ENCODE peak calls at places on chromosomes 12 and 14, in nine cellular contexts. D is HL-60, L is transverse colon, G is pancreas, N is left ventricle myocardium inferior, Z is tibial nerve, P is upper lobe of right lung, Q is BJ, A is HCT116. X is an unnamed sample. For H3K27me3, the result is how much of the 10 kb centered on the place peaks cover.

GRCh38 chr14:21093769-21094681 is 4.4 kb downstream of the ZNF219 start:
- DNase-seq in D (no peak), L (no peak), G (no peak), N (no peak), Z (no peak), P (no peak), Q (no peak), A (no peak), X (no peak)

GRCh38 chr12:52207895-52208294 is 16.1 kb upstream of the KRT80 start:
- DNase-seq in D (no peak), L (no peak), G (peak), N (peak), Z (peak), P (peak), Q (no peak), A (no peak), X (no peak)

GRCh38 chr14:74552623-74553022 is 59.1 kb downstream of the ISCA2 start:
- DNase-seq in D (no peak), L (peak), G (no peak), N (peak), Z (no peak), P (peak), Q (no peak), A (no peak), X (no peak)

GRCh38 chr14:22469541-22470303 is 119.3 kb downstream of the DAD1 start:
- DNase-seq in D (no peak), L (no peak), G (no peak), N (no peak), Z (no peak), P (no peak), Q (no peak), A (no peak), X (no peak)

GRCh38 chr12:12010277-12011031 is 60.3 kb upstream of the BCL2L14 start:
- DNase-seq in D (peak), L (peak), G (no peak), N (peak), Z (peak), P (peak), Q (no peak), A (no peak), X (peak)

GRCh38 chr12:115337693-115338543 is 653.9 kb upstream of the TBX3 start:
- DNase-seq in D (no peak), L (peak), G (no peak), N (peak), Z (peak), P (no peak), Q (peak), A (peak), X (peak)

GRCh38 chr12:561116-561705 is 101.5 kb downstream of the B4GALNT3 start:
- DNase-seq in D (no peak), L (no peak), G (no peak), N (no peak), Z (no peak), P (no peak), Q (no peak), A (no peak), X (no peak)

GRCh38 chr12:52952082-52952801 is 3.3 kb downstream of the KRT18 start:
- DNase-seq in D (no peak), L (peak), G (peak), N (no peak), Z (no peak), P (peak), Q (no peak), A (no peak), X (no peak)

GRCh38 chr12:53070901-53071492 is 8.2 kb downstream of the SPRYD3 start:
- DNase-seq in D (no peak), L (no peak), G (no peak), N (no peak), Z (no peak), P (peak), Q (no peak), A (no peak), X (no peak)

GRCh38 chr12:80792861-80793260 is 76.1 kb downstream of the MYF5 start:
- DNase-seq in D (peak), L (no peak), G (no peak), N (no peak), Z (no peak), P (no peak), Q (no peak), A (no peak), X (no peak)

GRCh38 chr12:6684609-6685008 is 4.6 kb downstream of the ZNF384 start:
- DNase-seq in D (peak), L (no peak), G (no peak), N (no peak), Z (peak), P (no peak), Q (no peak), A (peak), X (no peak)

GRCh38 chr12:7327913-7328312 is 24.0 kb downstream of the ACSM4 start:
- DNase-seq in D (no peak), L (no peak), G (no peak), N (no peak), Z (no peak), P (no peak), Q (no peak), A (no peak), X (no peak)

GRCh38 chr12:44459569-44459968 is 416.5 kb downstream of the NELL2 start:
- DNase-seq in D (no peak), L (no peak), G (no peak), N (no peak), Z (no peak), P (no peak), Q (no peak), A (no peak), X (no peak)

GRCh38 chr12:80761818-80762217 is 45.1 kb downstream of the MYF5 start:
- DNase-seq in D (no peak), L (no peak), G (no peak), N (no peak), Z (no peak), P (no peak), Q (no peak), A (no peak), X (no peak)

GRCh38 chr12:89461649-89462612 is 62.7 kb downstream of the GALNT4 start:
- DNase-seq in D (no peak), L (no peak), G (no peak), N (no peak), Z (no peak), P (no peak), Q (no peak), A (peak), X (peak)

GRCh38 chr14:90624732-90625444 is 191.3 kb downstream of the TTC7B start:
- DNase-seq in D (no peak), L (no peak), G (no peak), N (no peak), Z (no peak), P (no peak), Q (no peak), A (no peak), X (no peak)

GRCh38 chr14:24982472-24983155 is 67.3 kb downstream of the STXBP6 start:
- DNase-seq in D (no peak), L (no peak), G (no peak), N (no peak), Z (no peak), P (no peak), Q (no peak), A (no peak), X (no peak)

GRCh38 chr12:24993756-24994155 is 44.9 kb upstream of the BCAT1 start:
- DNase-seq in D (no peak), L (no peak), G (no peak), N (no peak), Z (no peak), P (no peak), Q (no peak), A (no peak), X (no peak)

GRCh38 chr14:77186911-77187648 is 5.5 kb downstream of the TMEM63C start:
- DNase-seq in D (no peak), L (peak), G (peak), N (no peak), Z (no peak), P (no peak), Q (no peak), A (peak), X (peak)

GRCh38 chr12:25884024-25884919 is 74.2 kb upstream of the RASSF8 start:
- DNase-seq in D (no peak), L (no peak), G (no peak), N (no peak), Z (no peak), P (no peak), Q (no peak), A (no peak), X (no peak)

GRCh38 chr14:89252887-89253532 is 164.0 kb downstream of the FOXN3 start:
- DNase-seq in D (no peak), L (no peak), G (no peak), N (no peak), Z (no peak), P (no peak), Q (no peak), A (no peak), X (no peak)

GRCh38 chr12:89893972-89894706 is 185.5 kb upstream of the ATP2B1 start:
- DNase-seq in D (peak), L (no peak), G (no peak), N (no peak), Z (no peak), P (no peak), Q (peak), A (no peak), X (no peak)

GRCh38 chr12:123388218-123388947 is 4.5 kb downstream of the KMT5A start:
- DNase-seq in D (no peak), L (peak), G (peak), N (peak), Z (peak), P (peak), Q (no peak), A (no peak), X (no peak)

GRCh38 chr12:64665506-64665905 is 55.2 kb downstream of the RASSF3 start:
- DNase-seq in D (no peak), L (peak), G (peak), N (no peak), Z (no peak), P (no peak), Q (no peak), A (no peak), X (no peak)

GRCh38 chr12:122894173-122895121 is 1.5 kb downstream of the VPS37B start:
- DNase-seq in D (no peak), L (peak), G (no peak), N (no peak), Z (no peak), P (peak), Q (no peak), A (no peak), X (no peak)

GRCh38 chr12:15534870-15535269 is 212.6 kb downstream of the PTPRO start:
- DNase-seq in D (peak), L (no peak), G (no peak), N (no peak), Z (peak), P (no peak), Q (no peak), A (no peak), X (no peak)

GRCh38 chr14:43503508-43503907 is 1003.6 kb downstream of the FSCB start:
- DNase-seq in D (no peak), L (no peak), G (no peak), N (no peak), Z (no peak), P (no peak), Q (no peak), A (no peak), X (no peak)

GRCh38 chr12:14741153-14741552 is 44.8 kb upstream of the GUCY2C start:
- DNase-seq in D (no peak), L (no peak), G (no peak), N (no peak), Z (no peak), P (no peak), Q (no peak), A (no peak), X (no peak)

GRCh38 chr12:125228519-125229260 is 163.5 kb downstream of the AACS start:
- DNase-seq in D (no peak), L (no peak), G (no peak), N (no peak), Z (no peak), P (no peak), Q (no peak), A (no peak), X (no peak)

GRCh38 chr14:77064535-77065178 is 33.4 kb upstream of the CIPC start:
- DNase-seq in D (no peak), L (no peak), G (no peak), N (no peak), Z (no peak), P (no peak), Q (no peak), A (no peak), X (no peak)

GRCh38 chr12:39103552-39104165 is 198.3 kb upstream of the CPNE8 start:
- DNase-seq in D (peak), L (no peak), G (no peak), N (no peak), Z (peak), P (no peak), Q (no peak), A (peak), X (peak)

GRCh38 chr14:69034612-69035262 is 55.6 kb upstream of the ACTN1 start:
- DNase-seq in D (no peak), L (no peak), G (no peak), N (no peak), Z (no peak), P (no peak), Q (no peak), A (no peak), X (no peak)
- TF ChIP-seq CTCF in D (no peak), L (no peak), G (no peak), N (no peak), Z (no peak), P (no peak), Q (no peak), A (no peak), X (no peak)

DNA sequence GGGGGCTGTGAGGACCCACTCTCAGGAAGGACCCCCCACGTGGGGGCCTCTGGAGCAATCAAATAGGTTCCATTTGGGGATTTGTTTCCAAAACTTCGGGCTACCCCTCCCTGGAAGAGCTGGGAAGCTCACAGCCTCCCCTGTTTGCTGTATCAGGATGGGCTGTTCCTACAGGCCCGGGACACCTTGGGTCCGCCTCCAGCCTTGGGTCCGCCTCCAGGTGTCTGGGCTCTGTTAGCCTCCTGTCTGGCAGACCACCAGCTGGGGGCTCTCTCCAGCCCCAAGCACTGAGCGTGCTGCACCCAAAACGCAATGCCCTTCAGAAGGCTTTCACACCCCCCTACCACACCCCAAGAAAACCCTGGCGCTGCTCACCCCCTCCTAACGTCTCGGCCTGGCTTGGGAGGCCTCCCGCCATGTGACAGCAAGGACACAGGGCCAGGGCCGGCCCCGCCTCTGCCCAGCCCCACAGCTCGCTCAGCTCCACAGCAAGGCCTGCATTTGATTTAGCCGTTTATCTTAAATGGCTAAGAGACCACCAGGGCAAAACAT is 40.1 kb downstream of the BCL11B start:
- DNase-seq in D (no peak), L (no peak), G (no peak), N (no peak), Z (no peak), P (no peak), Q (no peak), A (peak), X (no peak)
- H3K4me3 ChIP-seq in D (no peak), L (no peak), G (no peak), N (no peak), Z (no peak), P (no peak), Q (no peak), A (no peak), X (no peak)

GRCh38 chr14:72318648-72319047 is 386.4 kb downstream of the RGS6 start:
- DNase-seq in D (no peak), L (no peak), G (no peak), N (no peak), Z (no peak), P (no peak), Q (no peak), A (no peak), X (no peak)
- H3K27me3 ChIP-seq in D (under half), L (under half), G (under half), N (under half), Z (under half), P (under half), Q (under half), A (under half), X (under half)

GRCh38 chr14:54565236-54566151 is 1.4 kb upstream of the SAMD4A start:
- DNase-seq in D (no peak), L (peak), G (peak), N (peak), Z (peak), P (peak), Q (peak), A (peak), X (no peak)
- TF ChIP-seq CTCF in D (no peak), L (peak), G (no peak), N (peak), Z (peak), P (peak), Q (no peak), A (no peak), X (peak)

GRCh38 chr14:36671149-36671548 is 9.5 kb downstream of the PAX9 start:
- DNase-seq in D (no peak), L (no peak), G (no peak), N (no peak), Z (no peak), P (no peak), Q (no peak), A (no peak), X (no peak)

GRCh38 chr14:36676236-36676635 is 14.6 kb downstream of the PAX9 start:
- DNase-seq in D (no peak), L (no peak), G (no peak), N (no peak), Z (no peak), P (no peak), Q (no peak), A (no peak), X (no peak)

GRCh38 chr14:36667679-36668078 is 6.0 kb downstream of the PAX9 start:
- DNase-seq in D (no peak), L (no peak), G (no peak), N (no peak), Z (no peak), P (no peak), Q (no peak), A (no peak), X (no peak)

GRCh38 chr14:36675581-36675980 is 13.9 kb downstream of the PAX9 start:
- DNase-seq in D (no peak), L (no peak), G (no peak), N (no peak), Z (no peak), P (no peak), Q (no peak), A (no peak), X (no peak)

DNA sequence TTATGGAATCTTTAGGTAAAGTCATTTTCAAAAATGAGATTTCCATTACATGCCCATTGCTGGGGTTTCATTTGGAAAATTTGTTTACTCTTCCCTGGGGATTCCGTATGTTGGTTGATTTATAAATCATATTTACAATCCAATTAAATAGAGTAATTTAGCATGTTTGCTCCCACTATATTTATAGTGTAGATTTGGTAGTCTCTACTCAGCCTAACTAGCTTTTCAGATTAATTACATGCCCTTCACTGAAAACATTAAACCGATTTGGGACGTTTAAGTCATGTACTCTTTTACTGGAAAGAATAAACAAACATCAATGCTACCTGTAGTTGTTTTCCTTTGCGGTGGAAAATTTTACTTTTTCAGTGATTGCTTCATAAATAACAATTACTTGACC is 10.4 kb downstream of the PAX9 start:
- DNase-seq in D (no peak), L (no peak), G (no peak), N (no peak), Z (no peak), P (no peak), Q (no peak), A (no peak), X (no peak)
- H3K4me3 ChIP-seq in D (no peak), L (no peak), G (no peak), N (no peak), Z (no peak), P (no peak), Q (no peak), A (no peak), X (no peak)

DNA sequence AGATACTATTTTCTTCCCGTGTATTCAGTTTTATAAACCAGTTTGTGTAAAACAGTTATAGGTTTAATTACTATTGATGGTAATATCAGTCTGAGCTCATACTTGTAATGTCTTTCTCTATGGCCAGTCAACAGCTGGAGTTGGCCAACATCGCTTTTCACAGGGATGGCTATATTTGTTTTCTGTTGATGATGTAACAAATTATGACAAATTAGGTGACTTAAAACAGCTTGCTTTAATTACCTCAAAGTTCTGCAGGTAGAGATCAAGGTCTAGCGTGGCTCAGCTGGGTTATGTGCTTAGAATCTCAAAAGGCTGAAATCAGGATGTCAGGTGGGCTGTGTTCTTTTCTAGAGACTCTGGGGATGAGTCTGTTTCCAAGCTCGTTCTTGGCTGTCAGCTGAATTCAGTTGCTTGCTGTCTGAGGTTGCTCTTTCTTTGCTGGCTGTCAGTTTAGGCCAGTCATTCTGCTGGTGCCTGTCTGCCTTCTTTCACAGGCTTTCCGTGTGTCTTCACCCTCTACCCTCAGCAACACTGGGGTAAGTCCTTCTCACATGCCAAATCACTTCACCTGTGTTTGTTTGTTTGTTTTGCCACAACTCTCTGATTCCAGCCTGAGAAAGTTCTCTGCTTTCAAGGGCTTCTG is 370.2 kb upstream of the E2F7 start:
- DNase-seq in D (no peak), L (no peak), G (no peak), N (no peak), Z (no peak), P (no peak), Q (no peak), A (no peak), X (no peak)
- H3K27me3 ChIP-seq in D (under half), L (under half), G (under half), N (under half), Z (under half), P (under half), Q (under half), A (under half), X (under half)

GRCh38 chr12:60684988-60685655 is 1089.3 kb downstream of the SLC16A7 start:
- DNase-seq in D (no peak), L (no peak), G (no peak), N (no peak), Z (no peak), P (no peak), Q (no peak), A (no peak), X (no peak)
- TF ChIP-seq CTCF in D (no peak), L (no peak), G (no peak), N (peak), Z (no peak), P (peak), Q (no peak), A (no peak), X (no peak)